ENCODE peak calls at places on chromosomes 3 and 15, in nine cellular contexts. J is esophagus squamous epithelium, S is upper lobe of right lung, D is heart right ventricle, P is uterus, X is fibroblast of lung, U is neural progenitor cell, O is HCT116, A is body of pancreas. N is an unnamed sample. For H3K9me3, the result is how much of the 10 kb centered on the place peaks cover.

GRCh38 chr3:38834110-38834509 is 18.1 kb upstream of the SCN10A start:
- DNase-seq in O (peak), P (peak), U (peak), A (peak), D (peak), S (no peak), J (no peak), X (peak), N (no peak)

GRCh38 chr15:95018888-95019545 is 787.7 kb downstream of the MCTP2 start:
- DNase-seq in P (no peak), O (no peak), D (no peak), S (no peak), X (peak), U (no peak), A (no peak), J (no peak), N (no peak)

GRCh38 chr3:182787302-182788036 is 5.8 kb upstream of the ATP11B start:
- DNase-seq in O (no peak), P (no peak), X (peak), D (no peak), A (no peak), J (no peak), S (no peak), U (no peak), N (no peak)

GRCh38 chr3:178562143-178562868 is 26.1 kb downstream of the KCNMB2 start:
- DNase-seq in J (no peak), S (no peak), X (peak), O (no peak), A (no peak), U (no peak), P (no peak), D (peak), N (no peak)

GRCh38 chr3:156605686-156606605 is 51.0 kb upstream of the SSR3 start:
- DNase-seq in P (peak), A (peak), D (peak), U (peak), X (peak), S (peak), J (no peak), O (no peak), N (no peak)

GRCh38 chr15:85934691-85935090 is 140.0 kb upstream of the KLHL25 start:
- DNase-seq in A (no peak), J (no peak), P (no peak), D (no peak), O (no peak), S (no peak), U (no peak), X (no peak), N (no peak)

GRCh38 chr3:112042842-112043280 is 8.3 kb downstream of the TMPRSS7 start:
- DNase-seq in U (no peak), O (no peak), P (no peak), S (no peak), X (no peak), D (no peak), A (no peak), J (no peak), N (no peak)

GRCh38 chr3:187125319-187126031 is 13.8 kb downstream of the RPL39L start:
- DNase-seq in P (no peak), J (no peak), U (no peak), S (no peak), D (no peak), O (no peak), A (no peak), X (no peak), N (no peak)

GRCh38 chr15:38389924-38390542 is 63.9 kb upstream of the FAM98B start:
- DNase-seq in A (peak), J (no peak), U (peak), X (peak), P (peak), D (peak), S (peak), O (peak), N (no peak)

GRCh38 chr3:46579756-46580286 is 13.7 kb upstream of the LRRC2 start:
- DNase-seq in X (no peak), D (no peak), O (no peak), A (no peak), P (no peak), J (no peak), U (no peak), S (no peak), N (no peak)

GRCh38 chr3:39812537-39812936 is 3.1 kb downstream of the MYRIP start:
- DNase-seq in S (no peak), J (no peak), A (peak), X (no peak), D (no peak), O (no peak), P (no peak), U (peak), N (no peak)

GRCh38 chr15:90895571-90896117 is 7.5 kb upstream of the MAN2A2 start:
- DNase-seq in A (no peak), U (peak), O (no peak), P (no peak), X (no peak), S (no peak), D (no peak), J (no peak), N (no peak)

GRCh38 chr15:90482124-90483011 is 47.4 kb upstream of the CRTC3 start:
- DNase-seq in U (peak), O (peak), X (peak), A (peak), J (no peak), P (peak), S (no peak), D (peak), N (no peak)

GRCh38 chr3:11178421-11178820 is 24.1 kb downstream of the HRH1 start:
- DNase-seq in J (no peak), S (no peak), P (no peak), D (no peak), X (no peak), U (no peak), A (no peak), O (no peak), N (no peak)

GRCh38 chr15:42094512-42094963 is at the start of gene PLA2G4D:
- DNase-seq in A (no peak), U (no peak), O (no peak), S (peak), J (no peak), P (no peak), X (no peak), D (no peak), N (no peak)

GRCh38 chr3:33687406-33688010 is 30.5 kb downstream of the CLASP2 start:
- DNase-seq in O (no peak), S (no peak), A (no peak), D (no peak), P (no peak), X (peak), J (no peak), U (no peak), N (no peak)
- TF ChIP-seq CTCF in O (no peak), S (no peak), A (no peak), D (no peak), P (no peak), X (no peak), J (no peak), U (no peak), N (no peak)

DNA sequence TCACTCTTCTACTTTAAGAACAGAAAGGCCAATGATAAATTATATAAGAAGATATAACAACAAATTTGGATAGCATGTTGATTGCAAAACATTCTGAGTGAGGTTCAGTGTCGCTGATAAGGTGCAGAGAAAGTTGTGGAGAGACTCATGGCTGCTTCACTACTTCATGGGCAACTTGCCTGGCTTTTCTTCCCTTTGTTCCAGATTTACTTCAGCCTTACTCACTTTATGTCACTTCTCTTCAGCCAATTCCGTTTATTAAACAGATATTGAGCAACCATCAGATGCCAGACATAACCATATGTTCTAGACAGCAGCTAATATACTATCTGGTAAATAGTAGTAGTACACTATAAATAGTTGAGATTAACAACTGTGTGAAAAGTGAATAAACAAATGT is 150.0 kb upstream of the CHL1 start:
- DNase-seq in P (no peak), U (no peak), D (no peak), X (no peak), O (no peak), J (no peak), A (no peak), S (no peak), N (no peak)
- H3K9me3 ChIP-seq in P (under half), U (under half), D (under half), X (under half), O (under half), J (under half), A (under half), S (under half), N (under half)

GRCh38 chr3:129938140-129938930 is 36.2 kb upstream of the TRH start:
- DNase-seq in S (no peak), D (no peak), J (no peak), P (no peak), O (no peak), U (peak), A (no peak), X (no peak), N (no peak)
- TF ChIP-seq CTCF in S (no peak), D (no peak), J (no peak), P (no peak), O (peak), U (no peak), A (no peak), X (no peak), N (no peak)

GRCh38 chr3:155244206-155244605 is 49.3 kb downstream of the STRIT1 start:
- DNase-seq in X (peak), D (no peak), A (no peak), O (no peak), S (no peak), J (no peak), U (no peak), P (no peak), N (no peak)

GRCh38 chr3:155244699-155245098 is 48.8 kb downstream of the STRIT1 start:
- DNase-seq in J (no peak), S (no peak), D (no peak), P (no peak), A (no peak), O (no peak), X (no peak), U (no peak), N (no peak)

GRCh38 chr3:155252535-155252934 is 40.9 kb downstream of the STRIT1 start:
- DNase-seq in U (no peak), A (no peak), X (no peak), D (no peak), J (no peak), P (no peak), S (no peak), O (no peak), N (no peak)

GRCh38 chr3:155252021-155252420 is 41.5 kb downstream of the STRIT1 start:
- DNase-seq in S (no peak), X (no peak), D (no peak), A (no peak), P (no peak), O (no peak), U (no peak), J (no peak), N (no peak)

GRCh38 chr3:155248531-155249187 is 44.8 kb downstream of the STRIT1 start:
- DNase-seq in D (no peak), P (no peak), S (no peak), U (no peak), O (no peak), J (no peak), A (no peak), X (no peak), N (no peak)
- H3K9me3 ChIP-seq in D (under half), P (under half), S (under half), U (under half), O (under half), J (under half), A (under half), X (under half), N (under half)

N was measured in ascending aorta.